ENCODE peak calls at places on chromosomes 13 and 19, in six cellular contexts. K, I, N, M, P and T are unnamed samples.
A peak's percentile ranks its signal among the peaks of the same experiment; 100 is the strongest.

GRCh38 chr13:106052200-106052767 is 483.2 kb downstream of the EFNB2 start:
- DNase-seq in K (no peak), I (no peak), N (peak; percentile 19), M (peak; percentile 39), P (no peak), T (peak; percentile 10)

GRCh38 chr13:99086149-99086868 is 108.4 kb upstream of the DOCK9 start:
- DNase-seq in K (no peak), I (peak; percentile 68), N (peak; percentile 65), M (no peak), P (peak; percentile 43), T (peak; percentile 36)

GRCh38 chr13:40368123-40368891 is 298.1 kb downstream of the FOXO1 start:
- DNase-seq in K (no peak), I (no peak), N (no peak), M (no peak), P (no peak), T (peak; percentile 44)

GRCh38 chr19:18097993-18098890 is 664 bp downstream of the MAST3 start:
- DNase-seq in K (no peak), I (no peak), N (no peak), M (no peak), P (no peak), T (no peak)

GRCh38 chr19:22814124-22814523 is 18.0 kb upstream of the ZNF723 start:
- DNase-seq in K (no peak), I (no peak), N (no peak), M (no peak), P (no peak), T (no peak)

GRCh38 chr13:22800726-22801401 is 379.9 kb upstream of the SGCG start:
- DNase-seq in K (no peak), I (no peak), N (no peak), M (no peak), P (no peak), T (no peak)

GRCh38 chr13:46668302-46668720 is 115.3 kb downstream of the LRCH1 start:
- DNase-seq in K (no peak), I (peak; percentile 84), N (peak; percentile 92), M (no peak), P (no peak), T (peak; percentile 91)

GRCh38 chr13:73337511-73337910 is 278.7 kb downstream of the KLF5 start:
- DNase-seq in K (no peak), I (no peak), N (peak; percentile 48), M (no peak), P (no peak), T (peak; percentile 23)

GRCh38 chr13:66831317-66831716 is 398.8 kb downstream of the PCDH9 start:
- DNase-seq in K (no peak), I (no peak), N (no peak), M (no peak), P (no peak), T (peak; percentile 5)

GRCh38 chr13:31930901-31931522 is 100.6 kb upstream of the FRY start:
- DNase-seq in K (no peak), I (no peak), N (peak; percentile 31), M (no peak), P (peak; percentile 46), T (peak; percentile 21)

GRCh38 chr19:34651747-34652146 is 25.2 kb downstream of the SCGB2B2 start:
- DNase-seq in K (no peak), I (no peak), N (no peak), M (no peak), P (no peak), T (no peak)

GRCh38 chr13:112918746-112919145 is 50.3 kb upstream of the MCF2L start:
- DNase-seq in K (no peak), I (no peak), N (no peak), M (no peak), P (no peak), T (no peak)

GRCh38 chr19:40497214-40497613 is 30.4 kb downstream of the SPTBN4 start:
- DNase-seq in K (no peak), I (no peak), N (no peak), M (no peak), P (no peak), T (no peak)